ENCODE peak calls at places on chromosomes 7 and 10, in four cellular contexts. E is HepG2, P is H1, Y is GM12878. H is an unnamed sample.
A peak's percentile ranks its signal among the peaks of the same experiment; 100 is the strongest.

GRCh38 chr7:134946260-134946659 is 40.0 kb upstream of the AGBL3 start:
- DNase-seq in E (no peak), Y (no peak), P (no peak), H (no peak)

GRCh38 chr10:69839696-69840345 is 38.1 kb downstream of the COL13A1 start:
- DNase-seq in E (no peak), P (no peak), Y (no peak), H (no peak)

GRCh38 chr7:131305152-131305551 is 22.5 kb upstream of the MKLN1 start:
- DNase-seq in Y (no peak), P (no peak), E (peak; percentile 47), H (no peak)

GRCh38 chr10:116056445-116057293 is 216.3 kb downstream of the GFRA1 start:
- DNase-seq in E (peak; percentile 94), Y (no peak), P (no peak), H (no peak)

GRCh38 chr7:131608112-131608498 is 51.7 kb upstream of the PODXL start:
- DNase-seq in E (no peak), Y (no peak), P (no peak), H (no peak)

GRCh38 chr10:65861249-65861648 is 1064.6 kb upstream of the LRRTM3 start:
- DNase-seq in P (no peak), Y (peak; percentile 39), E (no peak), H (no peak)

GRCh38 chr10:111316607-111317006 is 239.8 kb downstream of the ADRA2A start:
- DNase-seq in Y (no peak), E (no peak), P (no peak), H (no peak)

GRCh38 chr7:101172854-101173751 is 7.0 kb downstream of the NAT16 start:
- DNase-seq in P (peak; percentile 64), Y (no peak), E (no peak), H (no peak)

GRCh38 chr7:34155225-34155908 is 250.0 kb downstream of the BMPER start:
- DNase-seq in E (no peak), Y (no peak), P (no peak), H (no peak)

GRCh38 chr10:31484407-31485135 is 165.6 kb downstream of the ZEB1 start:
- DNase-seq in E (no peak), Y (no peak), P (no peak), H (no peak)

GRCh38 chr10:111030042-111030750 is 46.6 kb upstream of the ADRA2A start:
- DNase-seq in P (no peak), E (no peak), Y (peak; percentile 20), H (no peak)

GRCh38 chr7:147498081-147498480 is 1092.5 kb upstream of the C7orf33 start:
- DNase-seq in P (no peak), Y (no peak), E (no peak), H (no peak)

GRCh38 chr7:32316831-32317230 is 173.3 kb downstream of the LSM5 start:
- DNase-seq in Y (no peak), P (no peak), E (no peak), H (no peak)

GRCh38 chr10:124671486-124672075 is 72.6 kb downstream of the FAM53B start:
- DNase-seq in P (no peak), E (peak; percentile 63), Y (no peak), H (no peak)

GRCh38 chr7:143172354-143172753 is 10.9 kb upstream of the TAS2R39 start:
- DNase-seq in Y (no peak), E (no peak), P (no peak), H (no peak)

GRCh38 chr7:116138202-116138801 is 72.0 kb upstream of the TES start:
- DNase-seq in P (no peak), Y (no peak), E (peak; percentile 52), H (peak; percentile 35)

GRCh38 chr7:138478499-138478908 is 18.4 kb downstream of the TRIM24 start:
- DNase-seq in Y (peak; percentile 40), E (no peak), P (no peak), H (no peak)

GRCh38 chr10:123909866-123910265 is 18.3 kb upstream of the CPXM2 start:
- DNase-seq in E (no peak), P (no peak), Y (no peak), H (no peak)

GRCh38 chr10:33665512-33665911 is 331.0 kb upstream of the NRP1 start:
- DNase-seq in P (no peak), Y (no peak), E (no peak), H (no peak)

GRCh38 chr7:69871213-69871885 is 273.1 kb downstream of the AUTS2 start:
- DNase-seq in E (no peak), Y (no peak), P (no peak), H (no peak)

GRCh38 chr10:8122970-8123369 is 68.5 kb downstream of the GATA3 start:
- DNase-seq in E (no peak), P (no peak), Y (no peak), H (no peak)

GRCh38 chr7:25171516-25171915 is 46.5 kb upstream of the CYCS start:
- DNase-seq in P (no peak), Y (no peak), E (no peak), H (no peak)

GRCh38 chr7:140945940-140946339 is 21.2 kb upstream of the BRAF start:
- DNase-seq in E (no peak), P (no peak), Y (no peak), H (no peak)

GRCh38 chr7:45704683-45705016 is 130.5 kb downstream of the ADCY1 start:
- DNase-seq in P (no peak), E (no peak), Y (no peak), H (no peak)

GRCh38 chr7:134632052-134632451 is 14.6 kb upstream of the BPGM start:
- DNase-seq in P (no peak), E (no peak), Y (no peak), H (no peak)

GRCh38 chr7:131183611-131184119 is 144.0 kb upstream of the MKLN1 start:
- DNase-seq in E (no peak), P (no peak), Y (no peak), H (no peak)

GRCh38 chr10:9012312-9012711 is 957.8 kb downstream of the GATA3 start:
- DNase-seq in E (no peak), Y (no peak), P (no peak), H (no peak)

GRCh38 chr7:28939367-28939766 is 18.8 kb downstream of the TRIL start:
- DNase-seq in E (peak; percentile 32), P (no peak), Y (no peak), H (no peak)

GRCh38 chr7:94417921-94418320 is 23.2 kb downstream of the COL1A2 start:
- DNase-seq in P (no peak), Y (no peak), E (no peak), H (no peak)

GRCh38 chr10:79149662-79150443 is 81.1 kb downstream of the ZMIZ1 start:
- DNase-seq in P (no peak), E (no peak), Y (no peak), H (no peak)

DNA sequence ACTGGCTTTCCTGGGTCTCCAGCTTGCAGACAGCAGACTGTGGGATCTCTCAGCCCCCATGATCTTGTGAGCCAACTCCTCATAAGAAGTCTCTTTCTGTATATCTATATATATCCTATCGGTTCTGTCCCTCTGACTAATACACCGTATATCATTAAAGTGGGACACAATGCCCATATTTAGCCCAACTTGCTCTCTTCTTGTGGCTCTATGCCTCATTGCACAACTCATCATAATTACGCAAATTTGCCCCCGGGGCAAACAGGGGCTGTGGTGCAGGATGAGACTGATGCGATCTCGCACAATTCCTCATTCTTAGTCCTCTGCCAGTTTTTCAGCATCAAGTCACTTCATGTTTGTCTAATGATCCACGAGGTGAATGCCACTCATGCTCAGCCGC is 183.2 kb downstream of the PRPF18 start:
- DNase-seq in E (no peak), Y (no peak), P (no peak), H (no peak)
- TF ChIP-seq SUZ12 in E (no peak), Y (no peak), P (no peak), H (no peak)

GRCh38 chr7:516216-516605 is 3.4 kb downstream of the PDGFA start:
- DNase-seq in E (no peak), P (no peak), Y (no peak), H (no peak)
- H3K27me3 ChIP-seq in E (peaks cover 33% of the 10 kb centered on the region), P (peaks cover 2% of the 10 kb centered on the region), Y (no peaks in the 10 kb centered on the region), H (peaks cover 8% of the 10 kb centered on the region)

GRCh38 chr7:320297-320696 is 30.3 kb downstream of the FOXL3 start:
- DNase-seq in P (no peak), E (no peak), Y (no peak), H (no peak)

GRCh38 chr7:324011-324410 is 34.0 kb downstream of the FOXL3 start:
- DNase-seq in E (no peak), P (no peak), Y (no peak), H (no peak)

GRCh38 chr7:322111-322671 is 32.2 kb downstream of the FOXL3 start:
- DNase-seq in Y (no peak), E (no peak), P (peak; percentile 99), H (peak; percentile 50)

GRCh38 chr7:323410-323809 is 33.4 kb downstream of the FOXL3 start:
- DNase-seq in E (no peak), Y (no peak), P (no peak), H (no peak)

DNA sequence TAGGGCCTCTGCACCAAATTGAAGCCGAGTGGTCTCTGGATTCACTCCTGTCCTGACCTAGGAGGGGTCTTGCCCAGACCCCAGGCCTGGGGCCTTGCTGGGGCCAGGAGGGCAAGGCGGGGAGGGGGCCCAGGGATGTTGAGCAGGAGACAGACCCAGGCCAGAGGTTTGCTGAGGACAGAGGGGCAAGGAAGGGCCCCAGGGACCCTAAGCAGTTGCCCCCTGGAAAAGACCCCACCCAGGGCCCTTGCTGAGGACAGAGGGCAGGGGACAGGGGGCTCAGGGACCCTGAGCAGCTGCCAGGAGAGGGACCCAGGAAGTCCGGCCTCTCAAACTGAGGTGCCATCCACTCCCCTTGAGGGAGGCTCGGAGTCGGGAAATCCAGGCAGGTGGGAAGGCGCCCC is 32.7 kb downstream of the FOXL3 start:
- DNase-seq in Y (no peak), P (no peak), E (no peak), H (no peak)
- TF ChIP-seq YY1 in Y (no peak), P (no peak), E (no peak), H (no peak)

GRCh38 chr7:47999413-47999812 is 20.0 kb upstream of the HUS1 start:
- DNase-seq in E (no peak), P (no peak), Y (no peak), H (no peak)
- TF ChIP-seq SUZ12 in E (no peak), P (no peak), Y (no peak), H (no peak)

DNA sequence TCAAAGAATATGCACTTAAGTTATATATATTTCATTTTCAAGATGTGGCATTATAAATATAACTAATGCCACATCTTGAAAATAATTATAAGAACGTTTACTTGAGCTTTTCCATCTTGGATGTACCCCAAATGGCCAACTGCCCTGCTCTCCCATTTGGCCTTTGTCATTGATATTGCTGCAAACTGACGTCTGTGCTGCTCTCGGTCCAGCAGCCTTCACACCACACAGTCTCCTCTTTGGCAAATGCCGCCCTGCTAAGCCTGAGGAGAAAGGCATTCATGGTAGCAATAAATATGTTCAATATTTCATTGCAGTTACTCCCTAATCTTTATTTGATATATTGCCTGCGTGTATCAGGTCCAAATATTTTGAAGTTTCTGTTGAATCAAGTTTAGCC is 384.6 kb upstream of the ADARB2 start:
- DNase-seq in E (no peak), P (no peak), Y (no peak), H (no peak)
- H3K27me3 ChIP-seq in E (no peaks in the 10 kb centered on the region), P (no peaks in the 10 kb centered on the region), Y (no peaks in the 10 kb centered on the region), H (no peaks in the 10 kb centered on the region)

GRCh38 chr7:76381814-76382213 is 23.0 kb upstream of the YWHAG start:
- DNase-seq in E (no peak), P (no peak), Y (no peak), H (no peak)
- TF ChIP-seq YY1 in E (no peak), P (no peak), Y (no peak), H (no peak)